ENCODE peak calls at places on chromosomes 2 and 18, in four cellular contexts. One of them, this sample, is unnamed. For H3K27me3, the result is how much of the 10 kb centered on the place peaks cover.

GRCh38 chr2:3040819-3041218 is 336.8 kb downstream of the EIPR1 start:
- DNase-seq in HCT116: no peak
- DNase-seq in gastrocnemius medialis: no peak
- DNase-seq in uterus: no peak
- DNase-seq in this sample: no peak

GRCh38 chr2:120456867-120457266 is 110.9 kb downstream of the INHBB start:
- DNase-seq in HCT116: no peak
- DNase-seq in uterus: no peak
- DNase-seq in gastrocnemius medialis: no peak
- DNase-seq in this sample: no peak

GRCh38 chr2:172330060-172330671 is 97.2 kb upstream of the ITGA6 start:
- DNase-seq in HCT116: no peak
- DNase-seq in gastrocnemius medialis: no peak
- DNase-seq in uterus: no peak
- DNase-seq in this sample: no peak

GRCh38 chr2:212961255-212961654 is 190.2 kb downstream of the IKZF2 start:
- DNase-seq in uterus: no peak
- DNase-seq in HCT116: no peak
- DNase-seq in gastrocnemius medialis: no peak
- DNase-seq in this sample: no peak

GRCh38 chr2:235642446-235643107 is 148.7 kb downstream of the AGAP1 start:
- DNase-seq in HCT116: no peak
- DNase-seq in uterus: no peak
- DNase-seq in gastrocnemius medialis: no peak
- DNase-seq in this sample: no peak

GRCh38 chr2:126175222-126175621 is 480.7 kb upstream of the GYPC start:
- DNase-seq in uterus: no peak
- DNase-seq in HCT116: no peak
- DNase-seq in gastrocnemius medialis: no peak
- DNase-seq in this sample: no peak

GRCh38 chr2:23745068-23745725 is 181.7 kb downstream of the ATAD2B start:
- DNase-seq in HCT116: no peak
- DNase-seq in gastrocnemius medialis: peak
- DNase-seq in uterus: no peak
- DNase-seq in this sample: no peak

GRCh38 chr2:240466579-240467148 is 31.2 kb downstream of the GPC1 start:
- DNase-seq in gastrocnemius medialis: peak
- DNase-seq in HCT116: no peak
- DNase-seq in uterus: peak
- DNase-seq in this sample: no peak

GRCh38 chr18:74453011-74453571 is 4.0 kb downstream of the DIPK1C start:
- DNase-seq in uterus: no peak
- DNase-seq in gastrocnemius medialis: no peak
- DNase-seq in HCT116: no peak
- DNase-seq in this sample: no peak

GRCh38 chr2:128727404-128727803 is 408.7 kb upstream of the HS6ST1 start:
- DNase-seq in uterus: no peak
- DNase-seq in HCT116: no peak
- DNase-seq in gastrocnemius medialis: no peak
- DNase-seq in this sample: no peak

GRCh38 chr2:145680276-145680675 is 1160.4 kb upstream of the ZEB2 start:
- DNase-seq in HCT116: no peak
- DNase-seq in uterus: no peak
- DNase-seq in gastrocnemius medialis: no peak
- DNase-seq in this sample: no peak

GRCh38 chr2:207481924-207482323 is 47.8 kb upstream of the CREB1 start:
- DNase-seq in HCT116: no peak
- DNase-seq in gastrocnemius medialis: no peak
- DNase-seq in uterus: no peak
- DNase-seq in this sample: no peak

GRCh38 chr2:213995400-213996105 is 415.3 kb upstream of the VWC2L start:
- DNase-seq in HCT116: peak
- DNase-seq in gastrocnemius medialis: no peak
- DNase-seq in uterus: no peak
- DNase-seq in this sample: no peak

GRCh38 chr2:96121414-96121813 is 5.0 kb upstream of the ADRA2B start:
- DNase-seq in HCT116: no peak
- DNase-seq in gastrocnemius medialis: no peak
- DNase-seq in uterus: no peak
- DNase-seq in this sample: no peak

GRCh38 chr2:96119981-96120720 is 3.8 kb upstream of the ADRA2B start:
- DNase-seq in gastrocnemius medialis: no peak
- DNase-seq in uterus: no peak
- DNase-seq in HCT116: no peak
- DNase-seq in this sample: no peak

GRCh38 chr2:96119389-96119751 is 3.0 kb upstream of the ADRA2B start:
- DNase-seq in uterus: no peak
- DNase-seq in HCT116: no peak
- DNase-seq in gastrocnemius medialis: no peak
- DNase-seq in this sample: no peak

GRCh38 chr2:96122391-96122790 is 6.0 kb upstream of the ADRA2B start:
- DNase-seq in gastrocnemius medialis: no peak
- DNase-seq in uterus: no peak
- DNase-seq in HCT116: no peak
- DNase-seq in this sample: no peak

DNA sequence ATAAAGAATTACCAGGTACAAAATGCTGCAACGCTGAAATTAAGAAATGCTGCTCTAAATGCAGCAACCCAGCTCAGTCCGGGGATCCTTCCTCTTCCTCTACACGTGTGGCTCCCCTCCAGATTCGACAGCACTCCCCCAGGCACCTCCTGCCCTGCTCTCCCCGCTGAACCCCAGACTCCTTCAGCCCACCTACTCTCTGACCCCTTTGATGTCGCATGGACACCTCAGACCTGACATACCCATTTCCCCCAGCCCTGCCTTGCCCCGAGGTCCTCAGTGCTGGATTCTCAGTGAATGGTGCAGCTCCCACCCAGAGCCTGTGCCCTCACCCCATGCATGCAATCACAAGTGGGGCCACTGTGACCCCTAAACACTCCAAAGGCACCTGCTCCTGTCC is 4.6 kb upstream of the ADRA2B start:
- DNase-seq in uterus: no peak
- DNase-seq in gastrocnemius medialis: no peak
- DNase-seq in HCT116: no peak
- DNase-seq in this sample: no peak
- H3K27me3 ChIP-seq in uterus: under half
- H3K27me3 ChIP-seq in gastrocnemius medialis: under half
- H3K27me3 ChIP-seq in HCT116: under half
- H3K27me3 ChIP-seq in this sample: under half

GRCh38 chr2:232504438-232504837 is 15.8 kb upstream of the PRSS56 start:
- DNase-seq in HCT116: no peak
- DNase-seq in uterus: no peak
- DNase-seq in gastrocnemius medialis: no peak
- DNase-seq in this sample: no peak

GRCh38 chr2:232501794-232502499 is 14.3 kb upstream of the ECEL1 start:
- DNase-seq in HCT116: no peak
- DNase-seq in uterus: no peak
- DNase-seq in gastrocnemius medialis: no peak
- DNase-seq in this sample: no peak

GRCh38 chr2:232502513-232502900 is 14.9 kb upstream of the ECEL1 start:
- DNase-seq in HCT116: no peak
- DNase-seq in uterus: no peak
- DNase-seq in gastrocnemius medialis: no peak
- DNase-seq in this sample: no peak

GRCh38 chr2:232503792-232504323 is 16.2 kb upstream of the ECEL1 start:
- DNase-seq in uterus: no peak
- DNase-seq in gastrocnemius medialis: no peak
- DNase-seq in HCT116: no peak
- DNase-seq in this sample: no peak

GRCh38 chr2:232502901-232503791 is 15.5 kb upstream of the ECEL1 start:
- DNase-seq in gastrocnemius medialis: no peak
- DNase-seq in HCT116: no peak
- DNase-seq in uterus: no peak
- DNase-seq in this sample: no peak
- H3K27me3 ChIP-seq in gastrocnemius medialis: under half
- H3K27me3 ChIP-seq in HCT116: under half
- H3K27me3 ChIP-seq in uterus: under half
- H3K27me3 ChIP-seq in this sample: under half

GRCh38 chr18:59123588-59124369 is 15.9 kb upstream of the SEC11C start:
- DNase-seq in uterus: peak
- DNase-seq in HCT116: no peak
- DNase-seq in gastrocnemius medialis: no peak
- DNase-seq in this sample: no peak
- H3K27me3 ChIP-seq in uterus: under half
- H3K27me3 ChIP-seq in HCT116: half or more
- H3K27me3 ChIP-seq in gastrocnemius medialis: under half
- H3K27me3 ChIP-seq in this sample: under half

DNA sequence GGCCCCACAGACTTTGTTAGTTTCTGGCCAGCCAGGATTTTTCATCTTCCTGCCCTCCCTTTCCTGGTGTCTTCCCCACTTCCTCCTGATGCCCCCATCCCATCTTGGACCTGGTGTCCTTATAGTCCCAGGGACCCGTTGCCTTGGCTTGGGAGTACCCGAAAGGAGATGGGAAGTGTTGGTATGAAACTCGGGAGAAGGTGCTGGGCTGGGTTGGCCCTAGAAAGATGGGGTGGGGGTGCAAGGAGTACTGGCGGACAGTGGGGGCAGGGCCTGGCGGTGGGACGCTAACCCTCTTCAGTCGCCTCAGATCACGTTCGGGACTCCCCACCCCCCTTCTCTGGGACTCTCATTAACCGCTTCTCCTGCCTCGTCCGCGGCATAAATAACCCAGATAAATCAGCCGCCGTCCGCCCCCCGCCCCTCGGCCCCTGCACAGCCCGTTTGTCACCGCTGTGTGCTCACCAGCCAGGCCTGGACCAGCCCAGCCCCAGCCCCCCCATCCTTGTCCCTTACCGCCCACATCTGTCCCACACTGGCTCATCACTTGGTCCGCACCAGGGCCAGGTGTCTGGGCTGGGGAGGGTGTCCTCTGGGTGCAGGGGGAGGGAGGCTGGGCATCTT is 3.7 kb upstream of the ASIC4 start:
- DNase-seq in uterus: peak
- DNase-seq in gastrocnemius medialis: no peak
- DNase-seq in HCT116: no peak
- DNase-seq in this sample: no peak
- H3K27me3 ChIP-seq in uterus: under half
- H3K27me3 ChIP-seq in gastrocnemius medialis: under half
- H3K27me3 ChIP-seq in HCT116: under half
- H3K27me3 ChIP-seq in this sample: under half

GRCh38 chr2:104871566-104872033 is 17.7 kb downstream of the POU3F3 start:
- DNase-seq in uterus: no peak
- DNase-seq in HCT116: no peak
- DNase-seq in gastrocnemius medialis: no peak
- DNase-seq in this sample: no peak

GRCh38 chr2:104872034-104872865 is 18.3 kb downstream of the POU3F3 start:
- DNase-seq in HCT116: no peak
- DNase-seq in uterus: no peak
- DNase-seq in gastrocnemius medialis: no peak
- DNase-seq in this sample: no peak

GRCh38 chr2:104874230-104874629 is 20.3 kb downstream of the POU3F3 start:
- DNase-seq in gastrocnemius medialis: no peak
- DNase-seq in uterus: no peak
- DNase-seq in HCT116: no peak
- DNase-seq in this sample: no peak

GRCh38 chr2:104873689-104874054 is 19.8 kb downstream of the POU3F3 start:
- DNase-seq in uterus: no peak
- DNase-seq in gastrocnemius medialis: no peak
- DNase-seq in HCT116: no peak
- DNase-seq in this sample: no peak

GRCh38 chr2:104872866-104873688 is 19.2 kb downstream of the POU3F3 start:
- DNase-seq in uterus: no peak
- DNase-seq in HCT116: peak
- DNase-seq in gastrocnemius medialis: peak
- DNase-seq in this sample: no peak
- H3K27me3 ChIP-seq in uterus: under half
- H3K27me3 ChIP-seq in HCT116: under half
- H3K27me3 ChIP-seq in gastrocnemius medialis: under half
- H3K27me3 ChIP-seq in this sample: under half

This sample was measured in right atrium auricular region.